ENCODE peak calls at places on chromosomes 7 and 10, in seven cellular contexts. S is esophagus squamous epithelium, T is upper lobe of left lung, J is heart left ventricle, M is suprapubic skin, B is kidney epithelial cell, X is GM23338. L is an unnamed sample.

GRCh38 chr10:49113741-49114141 is 1.6 kb downstream of the VSTM4 start:
- DNase-seq in S (no peak), T (peak; percentile 49), J (no peak), M (no peak), B (no peak), X (no peak), L (no peak)

GRCh38 chr7:1692500-1693418 is 22.7 kb downstream of the ELFN1 start:
- DNase-seq in S (no peak), T (peak; percentile 14), J (no peak), M (peak; percentile 67), B (no peak), X (no peak), L (no peak)

GRCh38 chr10:69123306-69123746 is 652 bp upstream of the VPS26A start:
- DNase-seq in S (no peak), T (peak; percentile 52), J (no peak), M (no peak), B (no peak), X (peak; percentile 73), L (peak; percentile 24)

GRCh38 chr10:32888161-32888927 is 69.7 kb downstream of the ITGB1 start:
- DNase-seq in S (no peak), T (no peak), J (no peak), M (no peak), B (no peak), X (no peak), L (no peak)

GRCh38 chr10:125629758-125630376 is 53.1 kb downstream of the TEX36 start:
- DNase-seq in S (no peak), T (no peak), J (no peak), M (no peak), B (peak; percentile 4), X (peak; percentile 9), L (no peak)

GRCh38 chr10:35140727-35141126 is 14.1 kb downstream of the CREM start:
- DNase-seq in S (no peak), T (no peak), J (no peak), M (no peak), B (no peak), X (no peak), L (no peak)

GRCh38 chr7:114842551-114843065 is 79.3 kb upstream of the MDFIC start:
- DNase-seq in S (no peak), T (no peak), J (no peak), M (no peak), B (no peak), X (peak; percentile 45), L (no peak)

GRCh38 chr10:20006169-20006870 is 190.1 kb downstream of the PLXDC2 start:
- DNase-seq in S (no peak), T (no peak), J (no peak), M (no peak), B (no peak), X (no peak), L (no peak)

GRCh38 chr7:151503902-151504714 is 15.6 kb downstream of the RHEB start:
- DNase-seq in S (no peak), T (peak; percentile 76), J (no peak), M (no peak), B (no peak), X (no peak), L (no peak)

GRCh38 chr10:61784354-61785131 is 117.0 kb upstream of the ARID5B start:
- DNase-seq in S (no peak), T (no peak), J (no peak), M (no peak), B (no peak), X (no peak), L (no peak)

GRCh38 chr10:78419481-78420265 is 386.0 kb downstream of the RPS24 start:
- DNase-seq in S (no peak), T (peak; percentile 87), J (no peak), M (peak; percentile 64), B (no peak), X (no peak), L (no peak)

GRCh38 chr7:114345494-114345893 is 69.1 kb upstream of the FOXP2 start:
- DNase-seq in S (no peak), T (no peak), J (no peak), M (no peak), B (no peak), X (no peak), L (peak; percentile 82)

GRCh38 chr7:47724335-47724982 is 142.5 kb upstream of the TNS3 start:
- DNase-seq in S (no peak), T (no peak), J (no peak), M (no peak), B (peak; percentile 68), X (peak; percentile 53), L (peak; percentile 60)

GRCh38 chr7:102431617-102432298 is 1.6 kb upstream of the ORAI2 start:
- DNase-seq in S (no peak), T (peak; percentile 46), J (no peak), M (no peak), B (no peak), X (no peak), L (no peak)

GRCh38 chr7:101896312-101896711 is 78.9 kb downstream of the CUX1 start:
- DNase-seq in S (no peak), T (no peak), J (no peak), M (no peak), B (no peak), X (no peak), L (no peak)

GRCh38 chr10:31630866-31631567 is 297.6 kb downstream of the ARHGAP12 start:
- DNase-seq in S (no peak), T (no peak), J (no peak), M (no peak), B (no peak), X (no peak), L (peak; percentile 39)

GRCh38 chr10:13593560-13593959 is 6.8 kb downstream of the PRPF18 start:
- DNase-seq in S (no peak), T (no peak), J (no peak), M (no peak), B (no peak), X (no peak), L (no peak)

GRCh38 chr10:116769791-116770190 is 27.4 kb upstream of the HSPA12A start:
- DNase-seq in S (no peak), T (no peak), J (no peak), M (peak; percentile 52), B (no peak), X (no peak), L (no peak)

GRCh38 chr7:33186187-33186586 is 56.8 kb downstream of the BBS9 start:
- DNase-seq in S (no peak), T (no peak), J (no peak), M (no peak), B (no peak), X (peak; percentile 40), L (peak; percentile 22)

GRCh38 chr10:128069351-128070051 is 56.7 kb downstream of the MKI67 start:
- DNase-seq in S (no peak), T (peak; percentile 70), J (peak; percentile 70), M (peak; percentile 85), B (no peak), X (peak; percentile 87), L (peak; percentile 32)

GRCh38 chr7:131090188-131090587 is 237.5 kb upstream of the MKLN1 start:
- DNase-seq in S (no peak), T (no peak), J (no peak), M (no peak), B (no peak), X (no peak), L (no peak)

GRCh38 chr7:138900040-138900828 is 81.0 kb downstream of the KIAA1549 start:
- DNase-seq in S (no peak), T (no peak), J (no peak), M (no peak), B (no peak), X (no peak), L (no peak)

GRCh38 chr10:101130984-101131961 is at the start of gene TLX1:
- DNase-seq in S (no peak), T (no peak), J (no peak), M (no peak), B (no peak), X (peak; percentile 85), L (no peak)

GRCh38 chr10:129048513-129048912 is 418.5 kb upstream of the MGMT start:
- DNase-seq in S (no peak), T (no peak), J (no peak), M (no peak), B (peak; percentile 9), X (no peak), L (no peak)

GRCh38 chr7:140317597-140317996 is 80.7 kb downstream of the SLC37A3 start:
- DNase-seq in S (no peak), T (peak; percentile 26), J (peak; percentile 29), M (no peak), B (no peak), X (no peak), L (no peak)

GRCh38 chr7:65475040-65475726 is 101.5 kb downstream of the ZNF92 start:
- DNase-seq in S (no peak), T (no peak), J (no peak), M (no peak), B (no peak), X (no peak), L (no peak)
- H3K4me3 ChIP-seq in S (no peak overlapping the region), T (no peak overlapping the region), J (no peak overlapping the region), M (no peak overlapping the region), B (no peak overlapping the region), X (no peak overlapping the region), L (no peak overlapping the region)

GRCh38 chr7:20651960-20652544 is 36.6 kb downstream of the ABCB5 start:
- DNase-seq in S (no peak), T (no peak), J (no peak), M (no peak), B (no peak), X (no peak), L (no peak)
- TF ChIP-seq CTCF in S (no peak), T (no peak), J (no peak), M (peak; percentile 6), B (peak; percentile 51), X (peak; percentile 47), L (peak; percentile 66)

GRCh38 chr10:11598749-11599396 is 12.6 kb downstream of the USP6NL start:
- DNase-seq in S (no peak), T (no peak), J (no peak), M (no peak), B (no peak), X (no peak), L (peak; percentile 39)

GRCh38 chr10:11601670-11602069 is 9.8 kb downstream of the USP6NL start:
- DNase-seq in S (no peak), T (no peak), J (no peak), M (no peak), B (no peak), X (no peak), L (no peak)

GRCh38 chr10:11602357-11602756 is 9.1 kb downstream of the USP6NL start:
- DNase-seq in S (no peak), T (no peak), J (no peak), M (no peak), B (no peak), X (no peak), L (no peak)

GRCh38 chr10:11602919-11603523 is 8.4 kb downstream of the USP6NL start:
- DNase-seq in S (no peak), T (no peak), J (no peak), M (no peak), B (no peak), X (peak; percentile 39), L (no peak)

DNA sequence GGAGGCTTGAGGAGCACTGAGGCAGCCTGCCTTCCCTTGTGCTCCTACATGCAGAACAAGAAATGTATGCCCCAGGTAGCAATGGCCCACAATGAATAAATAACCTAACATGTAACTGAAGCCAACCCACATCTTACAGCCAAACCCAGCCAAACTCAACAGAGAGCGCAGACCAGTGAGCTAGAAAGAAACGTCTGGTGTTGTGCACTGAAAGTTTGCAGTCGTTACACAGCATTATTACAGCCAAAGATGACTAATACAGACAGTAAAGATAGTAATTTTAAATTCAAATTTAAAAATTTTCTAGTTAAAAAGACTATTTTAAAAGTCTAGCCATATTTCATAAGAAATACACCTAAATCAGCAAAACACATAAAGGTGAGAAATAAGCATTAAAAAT is 11.2 kb downstream of the USP6NL start:
- DNase-seq in S (no peak), T (no peak), J (no peak), M (no peak), B (no peak), X (no peak), L (no peak)
- H3K4me3 ChIP-seq in S (no peak overlapping the region), T (no peak overlapping the region), J (no peak overlapping the region), M (no peak overlapping the region), B (no peak overlapping the region), X (no peak overlapping the region), L (no peak overlapping the region)

GRCh38 chr10:71297343-71297742 is 21.7 kb upstream of the SLC29A3 start:
- DNase-seq in S (no peak), T (no peak), J (no peak), M (no peak), B (no peak), X (no peak), L (no peak)
- TF ChIP-seq CTCF in S (no peak), T (no peak), J (no peak), M (no peak), B (no peak), X (no peak), L (no peak)

L was measured in retinal pigment epithelial cell.